ENCODE peak calls at places on chromosomes 6 and 20, in eight cellular contexts. F is GM12865, J is OCI-LY7, S is A549, A is dorsolateral prefrontal cortex, K is BJ, T is H9, M is coronary artery. H is an unnamed sample.

GRCh38 chr6:121838842-121839241 is 403.4 kb downstream of the GJA1 start:
- DNase-seq in F (peak), J (no peak), S (no peak), A (no peak), K (no peak), T (no peak), M (no peak), H (no peak)

GRCh38 chr20:4068708-4069107 is 53.4 kb upstream of the RNF24 start:
- DNase-seq in F (no peak), J (no peak), S (no peak), A (no peak), K (no peak), T (no peak), M (peak), H (no peak)

GRCh38 chr6:7136859-7137334 is 29.1 kb downstream of the RREB1 start:
- DNase-seq in F (peak), J (peak), S (no peak), A (no peak), K (no peak), T (no peak), M (no peak), H (peak)

GRCh38 chr20:58651823-58652605 is 931 bp downstream of the STX16 start:
- DNase-seq in F (peak), J (peak), S (peak), A (no peak), K (no peak), T (peak), M (no peak), H (peak)

GRCh38 chr6:169240591-169241390 is 12.9 kb downstream of the THBS2 start:
- DNase-seq in F (no peak), J (no peak), S (no peak), A (no peak), K (no peak), T (no peak), M (no peak), H (no peak)

GRCh38 chr6:81491486-81492101 is 260.9 kb downstream of the TENT5A start:
- DNase-seq in F (no peak), J (no peak), S (no peak), A (no peak), K (no peak), T (no peak), M (no peak), H (no peak)

GRCh38 chr20:14451458-14451857 is 114.0 kb upstream of the FLRT3 start:
- DNase-seq in F (no peak), J (no peak), S (no peak), A (no peak), K (no peak), T (peak), M (no peak), H (no peak)

GRCh38 chr6:132919476-132919875 is 105.1 kb downstream of the RPS12 start:
- DNase-seq in F (no peak), J (no peak), S (no peak), A (no peak), K (peak), T (no peak), M (no peak), H (no peak)

GRCh38 chr6:126820617-126821016 is 297.9 kb upstream of the RSPO3 start:
- DNase-seq in F (no peak), J (no peak), S (no peak), A (no peak), K (no peak), T (no peak), M (no peak), H (no peak)

GRCh38 chr6:154605207-154605877 is 94.9 kb upstream of the CNKSR3 start:
- DNase-seq in F (peak), J (no peak), S (no peak), A (no peak), K (no peak), T (no peak), M (no peak), H (peak)

GRCh38 chr20:59455392-59456341 is 148.7 kb upstream of the PHACTR3 start:
- DNase-seq in F (peak), J (peak), S (peak), A (no peak), K (no peak), T (no peak), M (no peak), H (peak)

GRCh38 chr6:151869345-151869744 is 61.9 kb downstream of the ESR1 start:
- DNase-seq in F (no peak), J (no peak), S (no peak), A (no peak), K (no peak), T (no peak), M (no peak), H (no peak)

GRCh38 chr6:74573613-74574012 is 632.2 kb downstream of the COL12A1 start:
- DNase-seq in F (no peak), J (no peak), S (no peak), A (no peak), K (no peak), T (no peak), M (no peak), H (no peak)

GRCh38 chr6:111566873-111567517 is 38.7 kb downstream of the TRAF3IP2 start:
- DNase-seq in F (no peak), J (no peak), S (no peak), A (peak), K (no peak), T (no peak), M (no peak), H (no peak)

GRCh38 chr6:2171728-2172127 is 73.7 kb downstream of the GMDS start:
- DNase-seq in F (no peak), J (no peak), S (no peak), A (no peak), K (no peak), T (no peak), M (no peak), H (no peak)

GRCh38 chr6:138719011-138719635 is 54.4 kb upstream of the CCDC28A start:
- DNase-seq in F (no peak), J (no peak), S (no peak), A (no peak), K (no peak), T (no peak), M (no peak), H (no peak)

GRCh38 chr20:23127506-23128279 is 41.6 kb upstream of the CD93 start:
- DNase-seq in F (no peak), J (no peak), S (no peak), A (no peak), K (no peak), T (no peak), M (no peak), H (no peak)

GRCh38 chr20:50301165-50301564 is 110.5 kb downstream of the CEBPB start:
- DNase-seq in F (no peak), J (no peak), S (no peak), A (no peak), K (no peak), T (no peak), M (no peak), H (no peak)
- TF ChIP-seq CTCF in F (no peak), J (no peak), S (no peak), A (no peak), K (no peak), T (no peak), M (no peak), H (no peak)

GRCh38 chr6:131027326-131027725 is 35.7 kb downstream of the EPB41L2 start:
- DNase-seq in F (no peak), J (no peak), S (no peak), A (no peak), K (no peak), T (no peak), M (no peak), H (no peak)
- TF ChIP-seq CTCF in F (no peak), J (no peak), S (no peak), A (no peak), K (no peak), T (no peak), M (no peak), H (no peak)

GRCh38 chr6:165849539-165850430 is 186.7 kb upstream of the PDE10A start:
- DNase-seq in F (peak), J (no peak), S (no peak), A (peak), K (no peak), T (peak), M (no peak), H (no peak)

GRCh38 chr6:165847407-165848098 is 184.5 kb upstream of the PDE10A start:
- DNase-seq in F (no peak), J (no peak), S (no peak), A (no peak), K (no peak), T (no peak), M (no peak), H (no peak)

GRCh38 chr6:165846123-165846966 is 183.3 kb upstream of the PDE10A start:
- DNase-seq in F (no peak), J (no peak), S (no peak), A (no peak), K (no peak), T (no peak), M (no peak), H (no peak)

GRCh38 chr6:165850434-165851019 is 187.5 kb upstream of the PDE10A start:
- DNase-seq in F (peak), J (peak), S (peak), A (peak), K (no peak), T (peak), M (no peak), H (peak)

GRCh38 chr6:165848099-165848461 is 185.0 kb upstream of the PDE10A start:
- DNase-seq in F (no peak), J (no peak), S (no peak), A (no peak), K (no peak), T (peak), M (no peak), H (no peak)
- TF ChIP-seq CTCF in F (peak), J (peak), S (no peak), A (no peak), K (no peak), T (peak), M (no peak), H (peak)

DNA sequence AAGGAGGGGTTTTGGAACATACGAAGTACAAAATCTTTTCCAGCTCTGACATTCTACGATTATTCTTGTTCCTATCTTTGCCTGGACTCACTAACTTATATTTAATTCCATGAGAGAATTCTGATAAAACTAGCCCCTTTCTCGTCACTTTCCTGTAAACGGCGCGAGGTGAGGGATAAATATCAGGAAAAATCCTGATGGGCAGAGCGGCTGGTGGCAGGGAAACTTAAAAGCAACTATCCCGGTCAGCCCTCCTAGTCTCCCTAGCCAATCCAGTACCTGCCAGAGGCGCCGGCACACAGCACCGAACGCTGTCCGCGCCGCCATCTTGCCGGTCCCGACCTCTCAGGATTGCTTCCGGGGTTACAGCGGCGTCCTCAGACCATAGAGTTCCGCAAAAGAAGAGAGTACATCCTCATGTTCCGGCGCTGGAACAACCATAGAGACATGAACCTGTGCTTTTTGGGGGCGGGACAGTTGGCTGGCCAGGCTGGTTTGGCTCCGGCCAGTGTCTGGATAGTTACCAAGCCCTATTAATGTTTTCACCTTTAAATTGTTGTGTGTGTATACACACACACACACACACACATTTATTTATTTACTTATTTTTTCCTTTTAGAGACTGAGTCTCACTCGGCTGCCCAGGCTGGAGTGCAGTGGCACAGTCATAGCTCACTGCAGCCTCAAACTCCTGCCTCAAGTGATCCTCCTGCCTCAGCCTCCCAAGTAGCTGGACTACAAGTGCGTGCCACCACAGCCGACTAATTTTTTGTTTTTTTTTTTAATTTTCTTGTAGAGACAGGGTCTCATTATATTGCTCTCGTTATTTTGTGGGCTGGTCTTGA is at the start of gene MRPS10:
- DNase-seq in F (peak), J (peak), S (peak), A (peak), K (peak), T (peak), M (peak), H (peak)
- TF ChIP-seq CTCF in F (no peak), J (no peak), S (no peak), A (peak), K (no peak), T (no peak), M (no peak), H (no peak)

GRCh38 chr6:70956451-70957283 is at the start of gene B3GAT2:
- DNase-seq in F (peak), J (no peak), S (no peak), A (peak), K (no peak), T (peak), M (no peak), H (peak)

GRCh38 chr6:70955441-70956190 is 1.2 kb downstream of the B3GAT2 start:
- DNase-seq in F (peak), J (peak), S (peak), A (peak), K (no peak), T (peak), M (no peak), H (peak)

GRCh38 chr6:70957284-70957617 is 391 bp upstream of the B3GAT2 start:
- DNase-seq in F (no peak), J (no peak), S (no peak), A (no peak), K (no peak), T (no peak), M (no peak), H (no peak)

GRCh38 chr6:70954750-70955149 is 2.1 kb downstream of the B3GAT2 start:
- DNase-seq in F (no peak), J (no peak), S (no peak), A (no peak), K (no peak), T (peak), M (no peak), H (no peak)

GRCh38 chr6:70956191-70956450 is 739 bp downstream of the B3GAT2 start:
- DNase-seq in F (no peak), J (no peak), S (no peak), A (no peak), K (no peak), T (no peak), M (no peak), H (no peak)
- TF ChIP-seq CTCF in F (no peak), J (no peak), S (no peak), A (peak), K (no peak), T (peak), M (no peak), H (no peak)

GRCh38 chr6:43096451-43097097 is 20.5 kb downstream of the PTK7 start:
- DNase-seq in F (no peak), J (peak), S (no peak), A (no peak), K (peak), T (peak), M (no peak), H (no peak)
- TF ChIP-seq CTCF in F (no peak), J (no peak), S (no peak), A (no peak), K (no peak), T (no peak), M (no peak), H (no peak)

GRCh38 chr6:137162692-137163303 is 10.6 kb downstream of the IL22RA2 start:
- DNase-seq in F (no peak), J (no peak), S (no peak), A (no peak), K (no peak), T (no peak), M (no peak), H (no peak)

GRCh38 chr6:137163732-137164318 is 9.6 kb downstream of the IL22RA2 start:
- DNase-seq in F (no peak), J (no peak), S (no peak), A (no peak), K (no peak), T (no peak), M (no peak), H (no peak)

GRCh38 chr6:137166247-137167098 is 7.0 kb downstream of the IL22RA2 start:
- DNase-seq in F (no peak), J (no peak), S (no peak), A (no peak), K (no peak), T (no peak), M (no peak), H (no peak)

GRCh38 chr6:137167702-137168377 is 5.6 kb downstream of the IL22RA2 start:
- DNase-seq in F (peak), J (no peak), S (no peak), A (no peak), K (no peak), T (no peak), M (no peak), H (no peak)

GRCh38 chr6:137165375-137166246 is 7.8 kb downstream of the IL22RA2 start:
- DNase-seq in F (peak), J (peak), S (peak), A (no peak), K (no peak), T (no peak), M (no peak), H (peak)
- TF ChIP-seq CTCF in F (peak), J (peak), S (peak), A (no peak), K (peak), T (peak), M (no peak), H (peak)

GRCh38 chr6:56891754-56892153 is 63.2 kb upstream of the BEND6 start:
- DNase-seq in F (peak), J (no peak), S (no peak), A (no peak), K (no peak), T (no peak), M (no peak), H (no peak)
- TF ChIP-seq CTCF in F (peak), J (no peak), S (no peak), A (no peak), K (peak), T (no peak), M (no peak), H (no peak)

GRCh38 chr6:119284861-119285521 is 64.6 kb downstream of the MAN1A1 start:
- DNase-seq in F (peak), J (peak), S (no peak), A (no peak), K (no peak), T (peak), M (no peak), H (no peak)
- TF ChIP-seq CTCF in F (peak), J (peak), S (no peak), A (no peak), K (peak), T (peak), M (no peak), H (no peak)

H was measured in GM13976.